ENCODE peak calls at places on chromosomes 16 and 17, in six cellular contexts. W, A, N, V, E and U are unnamed samples.

GRCh38 chr17:43818966-43819365 is 14.0 kb downstream of the MPP3 start:
- DNase-seq in W (no peak), A (no peak), N (peak), V (no peak), E (no peak), U (no peak)

GRCh38 chr16:55915116-55915827 is 40.1 kb upstream of the CES5A start:
- DNase-seq in W (no peak), A (no peak), N (no peak), V (no peak), E (no peak), U (no peak)

GRCh38 chr16:1729026-1729425 is 23.0 kb downstream of the MAPK8IP3 start:
- DNase-seq in W (no peak), A (no peak), N (no peak), V (no peak), E (no peak), U (no peak)

GRCh38 chr16:19094542-19095365 is 19.0 kb upstream of the ITPRIPL2 start:
- DNase-seq in W (no peak), A (no peak), N (peak), V (no peak), E (peak), U (no peak)

GRCh38 chr16:70476272-70477020 is 22.1 kb downstream of the FCSK start:
- DNase-seq in W (peak), A (no peak), N (no peak), V (no peak), E (peak), U (peak)

GRCh38 chr16:86337581-86338402 is 172.5 kb upstream of the FOXF1 start:
- DNase-seq in W (no peak), A (no peak), N (no peak), V (no peak), E (peak), U (no peak)

GRCh38 chr16:81608515-81609209 is 164.1 kb downstream of the CMIP start:
- DNase-seq in W (no peak), A (no peak), N (no peak), V (no peak), E (peak), U (no peak)

GRCh38 chr17:57899391-57899790 is 49.5 kb upstream of the MRPS23 start:
- DNase-seq in W (no peak), A (no peak), N (no peak), V (peak), E (peak), U (no peak)

GRCh38 chr16:54197758-54198157 is 88.8 kb downstream of the IRX3 start:
- DNase-seq in W (no peak), A (no peak), N (no peak), V (no peak), E (no peak), U (no peak)

GRCh38 chr17:38727661-38728220 is 2.4 kb upstream of the CISD3 start:
- DNase-seq in W (no peak), A (peak), N (no peak), V (no peak), E (peak), U (no peak)

GRCh38 chr17:2808367-2809335 is 12.4 kb downstream of the RAP1GAP2 start:
- DNase-seq in W (no peak), A (no peak), N (no peak), V (no peak), E (no peak), U (no peak)

GRCh38 chr16:75555213-75555706 is 792 bp downstream of the TMEM231 start:
- DNase-seq in W (peak), A (no peak), N (peak), V (peak), E (peak), U (peak)

GRCh38 chr17:80504671-80505413 is 28.4 kb upstream of the NPTX1 start:
- DNase-seq in W (no peak), A (no peak), N (no peak), V (no peak), E (peak), U (peak)

GRCh38 chr17:49634487-49634865 is 43.4 kb downstream of the SPOP start:
- DNase-seq in W (no peak), A (no peak), N (no peak), V (no peak), E (no peak), U (no peak)

GRCh38 chr17:65048441-65048840 is 8.1 kb downstream of the GNA13 start:
- DNase-seq in W (no peak), A (no peak), N (no peak), V (no peak), E (no peak), U (no peak)

GRCh38 chr17:56499799-56500388 is 93.6 kb upstream of the NOG start:
- DNase-seq in W (no peak), A (peak), N (no peak), V (no peak), E (peak), U (no peak)

GRCh38 chr17:48244121-48244711 is 136.7 kb downstream of the SNX11 start:
- DNase-seq in W (peak), A (no peak), N (no peak), V (no peak), E (peak), U (no peak)

GRCh38 chr16:84501077-84501735 is 3.3 kb downstream of the MEAK7 start:
- DNase-seq in W (no peak), A (no peak), N (no peak), V (no peak), E (peak), U (no peak)

GRCh38 chr17:17765359-17765758 is 71.4 kb downstream of the SREBF1 start:
- DNase-seq in W (no peak), A (no peak), N (no peak), V (no peak), E (no peak), U (no peak)

GRCh38 chr17:45147102-45147580 is 1.1 kb upstream of the HEXIM1 start:
- DNase-seq in W (no peak), A (peak), N (no peak), V (no peak), E (peak), U (no peak)

GRCh38 chr16:27847030-27847550 is 216.4 kb downstream of the GSG1L start:
- DNase-seq in W (no peak), A (no peak), N (peak), V (no peak), E (no peak), U (no peak)

GRCh38 chr17:10130733-10131132 is 67.7 kb downstream of the GAS7 start:
- DNase-seq in W (no peak), A (no peak), N (no peak), V (no peak), E (peak), U (no peak)

GRCh38 chr17:79647456-79647915 is 36.6 kb upstream of the RBFOX3 start:
- DNase-seq in W (no peak), A (no peak), N (peak), V (no peak), E (no peak), U (no peak)

GRCh38 chr16:6170022-6170421 is 1072.4 kb upstream of the EEF2KMT start:
- DNase-seq in W (no peak), A (no peak), N (no peak), V (no peak), E (no peak), U (no peak)

GRCh38 chr16:48082516-48082915 is 73.3 kb downstream of the ABCC12 start:
- DNase-seq in W (peak), A (no peak), N (no peak), V (no peak), E (peak), U (peak)

GRCh38 chr16:3857189-3858013 is 23.1 kb downstream of the CREBBP start:
- DNase-seq in W (no peak), A (no peak), N (no peak), V (no peak), E (peak), U (no peak)
- H3K4me3 ChIP-seq in W (no peak), A (no peak), N (no peak), V (peak), E (no peak), U (no peak)

DNA sequence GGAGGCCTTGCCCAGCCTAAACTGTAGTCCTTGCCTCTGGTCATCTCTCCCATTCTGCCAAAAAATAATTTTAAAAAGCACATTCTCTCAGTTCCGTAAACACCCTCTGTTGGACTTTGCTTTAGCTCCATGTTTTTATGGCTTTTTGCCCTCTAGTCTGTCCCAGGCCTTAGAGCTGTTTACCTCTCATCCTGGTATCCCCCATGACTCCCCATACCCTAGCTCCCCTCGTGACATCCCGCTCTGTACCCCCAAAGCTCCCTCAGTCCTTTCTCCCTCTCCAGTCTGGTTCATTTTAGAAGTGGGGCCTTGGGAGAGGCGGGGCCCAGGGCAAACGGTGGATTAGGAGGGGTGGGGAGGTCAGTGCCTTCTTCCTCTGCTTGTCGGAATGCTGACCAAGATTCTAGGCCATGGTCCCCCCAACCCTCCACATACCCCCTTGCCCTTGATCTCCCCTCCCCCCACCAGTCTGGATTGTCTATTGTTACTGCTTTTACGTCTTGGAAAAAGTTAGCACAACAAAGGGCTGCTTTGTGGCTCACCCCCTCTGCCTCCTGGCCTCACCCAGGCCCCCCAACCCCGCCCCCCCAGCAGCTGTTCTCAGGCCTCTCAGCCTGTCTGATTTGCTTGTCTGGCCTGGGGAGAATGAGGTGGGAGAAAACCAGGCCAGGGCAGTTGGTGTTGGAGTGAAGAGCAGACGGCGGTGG is 18.3 kb downstream of the GJD3 start:
- DNase-seq in W (no peak), A (no peak), N (no peak), V (no peak), E (no peak), U (no peak)
- H3K4me3 ChIP-seq in W (peak), A (no peak), N (peak), V (peak), E (peak), U (peak)

DNA sequence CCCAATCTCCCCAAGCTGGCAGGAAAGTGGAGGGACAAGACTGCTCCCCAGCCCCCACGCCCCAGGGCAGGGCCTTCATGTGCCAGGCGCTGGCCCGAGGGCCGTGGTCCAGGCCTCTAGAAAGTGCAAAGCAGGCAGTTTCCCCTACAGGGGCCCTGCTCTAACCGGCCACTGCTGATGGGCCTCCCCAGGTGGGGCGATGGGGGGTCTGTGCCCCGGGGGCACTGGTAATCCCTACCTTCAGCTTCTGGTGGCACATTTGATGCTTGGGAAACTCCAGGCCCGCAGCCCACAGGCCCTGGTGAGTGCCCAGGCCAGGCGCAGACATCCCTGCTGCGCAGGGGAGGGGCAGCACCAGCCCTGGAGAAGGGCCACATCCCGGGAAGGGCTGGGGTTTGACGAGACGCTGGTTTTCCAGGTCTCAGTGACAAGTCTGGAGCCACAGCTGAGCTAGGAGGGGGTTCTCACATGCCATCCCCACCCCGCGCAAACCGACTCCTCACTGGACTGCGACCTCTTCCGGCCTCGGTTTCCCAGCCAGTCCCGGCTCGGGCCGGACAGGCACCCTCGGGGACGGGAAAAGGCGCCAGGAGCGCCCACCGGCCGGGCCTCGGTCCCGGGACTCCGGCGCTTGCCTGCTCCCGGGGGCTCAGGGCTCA is 1.6 kb downstream of the DOC2B start:
- DNase-seq in W (no peak), A (no peak), N (no peak), V (no peak), E (no peak), U (no peak)
- H3K4me3 ChIP-seq in W (no peak), A (no peak), N (peak), V (peak), E (no peak), U (no peak)

DNA sequence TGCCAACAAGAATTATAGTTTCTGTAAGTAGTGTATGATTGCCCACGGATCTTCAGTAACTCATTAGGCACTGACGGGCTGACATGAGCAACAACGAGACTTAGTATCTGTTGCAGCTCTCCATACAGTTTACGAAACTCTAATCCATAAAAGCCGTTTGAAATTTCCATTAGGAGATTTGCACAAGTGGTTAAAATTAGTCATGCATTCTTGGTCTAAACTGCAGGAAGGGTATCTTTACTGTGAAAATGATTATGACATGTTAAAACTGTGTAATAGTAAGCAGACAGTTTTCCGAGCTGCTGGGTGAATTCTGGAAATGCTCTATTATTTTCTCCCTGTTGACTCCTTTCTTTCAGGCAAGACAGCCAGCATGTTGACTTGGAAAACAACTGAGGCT is 605.0 kb downstream of the WWOX start:
- DNase-seq in W (peak), A (no peak), N (no peak), V (no peak), E (no peak), U (no peak)
- H3K4me3 ChIP-seq in W (no peak), A (no peak), N (no peak), V (no peak), E (no peak), U (no peak)